ENCODE peak calls at places on chromosomes 12 and 14, in eight cellular contexts. I is mesendoderm; J is body of pancreas; Z is CD8-positive, alpha-beta memory T cell; W is lower lobe of right lung; T is cardiac muscle cell; O is esophagus squamous epithelium; Q is mesenchymal stem cell. H is an unnamed sample.

GRCh38 chr12:132057691-132058090 is 86.4 kb downstream of the DDX51 start:
- DNase-seq in I (no peak), J (no peak), Z (no peak), W (no peak), T (no peak), O (no peak), Q (no peak), H (no peak)

GRCh38 chr12:43241971-43242370 is 310.0 kb downstream of the ADAMTS20 start:
- DNase-seq in I (no peak), J (no peak), Z (no peak), W (no peak), T (no peak), O (no peak), Q (no peak), H (no peak)

GRCh38 chr14:105830171-105830570 is 303.8 kb downstream of the TMEM121 start:
- DNase-seq in I (no peak), J (no peak), Z (no peak), W (no peak), T (no peak), O (no peak), Q (no peak), H (no peak)

GRCh38 chr12:25242981-25243764 is 7.6 kb downstream of the KRAS start:
- DNase-seq in I (peak; percentile 36), J (no peak), Z (no peak), W (no peak), T (no peak), O (no peak), Q (peak; percentile 15), H (no peak)

GRCh38 chr14:75689012-75689411 is 28.0 kb downstream of the TTLL5 start:
- DNase-seq in I (no peak), J (no peak), Z (no peak), W (no peak), T (no peak), O (no peak), Q (peak; percentile 15), H (no peak)

GRCh38 chr14:77580964-77581505 is 35.4 kb downstream of the SPTLC2 start:
- DNase-seq in I (peak; percentile 21), J (no peak), Z (peak; percentile 61), W (no peak), T (no peak), O (no peak), Q (peak; percentile 86), H (no peak)

GRCh38 chr14:53035796-53036195 is 84.9 kb upstream of the FERMT2 start:
- DNase-seq in I (no peak), J (no peak), Z (no peak), W (no peak), T (no peak), O (no peak), Q (no peak), H (no peak)

GRCh38 chr12:120247183-120247582 is 18.3 kb downstream of the PXN start:
- DNase-seq in I (no peak), J (no peak), Z (no peak), W (no peak), T (no peak), O (no peak), Q (no peak), H (no peak)

GRCh38 chr12:40325349-40325960 is 100.7 kb downstream of the LRRK2 start:
- DNase-seq in I (peak; percentile 75), J (no peak), Z (no peak), W (no peak), T (no peak), O (no peak), Q (peak; percentile 14), H (peak; percentile 13)

GRCh38 chr14:101072945-101073597 is 169.5 kb upstream of the RTL1 start:
- DNase-seq in I (peak; percentile 97), J (no peak), Z (no peak), W (no peak), T (peak; percentile 36), O (no peak), Q (peak; percentile 95), H (peak; percentile 25)

GRCh38 chr12:54349031-54349430 is 15.3 kb downstream of the GPR84 start:
- DNase-seq in I (no peak), J (no peak), Z (no peak), W (no peak), T (no peak), O (no peak), Q (no peak), H (no peak)
- H3K4me3 ChIP-seq in I (no peak overlapping the region), J (no peak overlapping the region), Z (no peak overlapping the region), W (no peak overlapping the region), T (no peak overlapping the region), O (no peak overlapping the region), Q (no peak overlapping the region), H (no peak overlapping the region)

GRCh38 chr12:27614386-27614785 is 81.9 kb upstream of the REP15 start:
- DNase-seq in I (no peak), J (no peak), Z (no peak), W (no peak), T (no peak), O (no peak), Q (no peak), H (no peak)

GRCh38 chr12:27618836-27619235 is 77.4 kb upstream of the REP15 start:
- DNase-seq in I (no peak), J (no peak), Z (no peak), W (no peak), T (no peak), O (no peak), Q (peak; percentile 58), H (no peak)

GRCh38 chr12:27615331-27615891 is 80.8 kb upstream of the REP15 start:
- DNase-seq in I (peak; percentile 70), J (no peak), Z (no peak), W (no peak), T (peak; percentile 32), O (no peak), Q (peak; percentile 80), H (no peak)

GRCh38 chr12:27616356-27617150 is 79.7 kb upstream of the REP15 start:
- DNase-seq in I (no peak), J (no peak), Z (no peak), W (no peak), T (no peak), O (no peak), Q (no peak), H (no peak)

DNA sequence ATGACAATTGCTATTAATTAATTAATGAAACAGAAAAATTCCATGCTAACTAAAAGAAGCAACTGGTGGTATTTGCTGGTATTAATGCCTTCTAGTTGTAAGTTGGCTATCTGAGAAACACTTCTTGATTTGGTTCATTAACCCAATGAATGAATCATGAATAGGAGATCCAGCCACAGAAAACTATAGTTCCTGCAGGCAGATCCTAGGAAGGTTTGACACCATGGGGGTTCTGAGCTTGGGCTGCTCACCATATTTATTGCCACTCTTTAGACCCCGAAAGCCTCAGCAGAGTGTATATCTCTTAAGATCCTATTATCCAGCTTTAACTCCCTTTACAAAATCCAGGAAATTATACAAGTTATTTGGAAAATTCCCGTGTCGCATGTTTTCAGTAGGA is 81.4 kb upstream of the REP15 start:
- DNase-seq in I (no peak), J (no peak), Z (no peak), W (no peak), T (no peak), O (no peak), Q (no peak), H (no peak)
- H3K27ac ChIP-seq in I (no peak overlapping the region), J (no peak overlapping the region), Z (no peak overlapping the region), W (no peak overlapping the region), T (no peak overlapping the region), O (no peak overlapping the region), Q (peak overlapping the region; percentile 79), H (no peak overlapping the region)

GRCh38 chr12:69922999-69923398 is 98.0 kb downstream of the MYRFL start:
- DNase-seq in I (no peak), J (no peak), Z (no peak), W (no peak), T (no peak), O (no peak), Q (no peak), H (no peak)

GRCh38 chr12:69925291-69925690 is 100.3 kb downstream of the MYRFL start:
- DNase-seq in I (peak; percentile 68), J (no peak), Z (no peak), W (no peak), T (no peak), O (no peak), Q (no peak), H (no peak)

GRCh38 chr12:69929531-69929930 is 104.5 kb downstream of the MYRFL start:
- DNase-seq in I (no peak), J (no peak), Z (no peak), W (no peak), T (no peak), O (no peak), Q (no peak), H (no peak)

GRCh38 chr12:69929125-69929524 is 104.1 kb downstream of the MYRFL start:
- DNase-seq in I (no peak), J (no peak), Z (no peak), W (no peak), T (no peak), O (no peak), Q (no peak), H (no peak)

DNA sequence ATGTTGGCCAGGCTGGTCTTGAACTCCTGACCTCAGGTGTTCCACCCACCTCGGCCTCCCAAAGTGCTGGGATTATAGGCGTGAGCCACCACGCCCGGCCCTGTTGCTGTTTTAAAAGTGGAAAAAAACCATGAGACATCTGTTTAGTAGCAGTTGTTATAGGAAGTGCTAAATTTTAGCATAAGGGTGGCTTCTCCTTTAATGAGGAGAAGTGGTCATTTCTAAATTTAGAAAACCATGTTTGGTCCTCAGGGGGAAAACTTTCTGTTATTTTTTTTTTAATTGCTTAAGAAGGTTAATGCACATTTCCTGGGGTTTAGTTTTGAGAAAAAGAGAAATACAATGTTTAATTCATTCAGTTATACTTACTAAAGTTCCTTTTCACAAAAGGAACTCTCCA is 102.1 kb downstream of the MYRFL start:
- DNase-seq in I (no peak), J (no peak), Z (no peak), W (no peak), T (no peak), O (no peak), Q (no peak), H (no peak)
- H3K4me3 ChIP-seq in I (no peak overlapping the region), J (no peak overlapping the region), Z (no peak overlapping the region), W (no peak overlapping the region), T (no peak overlapping the region), O (no peak overlapping the region), Q (no peak overlapping the region), H (no peak overlapping the region)

DNA sequence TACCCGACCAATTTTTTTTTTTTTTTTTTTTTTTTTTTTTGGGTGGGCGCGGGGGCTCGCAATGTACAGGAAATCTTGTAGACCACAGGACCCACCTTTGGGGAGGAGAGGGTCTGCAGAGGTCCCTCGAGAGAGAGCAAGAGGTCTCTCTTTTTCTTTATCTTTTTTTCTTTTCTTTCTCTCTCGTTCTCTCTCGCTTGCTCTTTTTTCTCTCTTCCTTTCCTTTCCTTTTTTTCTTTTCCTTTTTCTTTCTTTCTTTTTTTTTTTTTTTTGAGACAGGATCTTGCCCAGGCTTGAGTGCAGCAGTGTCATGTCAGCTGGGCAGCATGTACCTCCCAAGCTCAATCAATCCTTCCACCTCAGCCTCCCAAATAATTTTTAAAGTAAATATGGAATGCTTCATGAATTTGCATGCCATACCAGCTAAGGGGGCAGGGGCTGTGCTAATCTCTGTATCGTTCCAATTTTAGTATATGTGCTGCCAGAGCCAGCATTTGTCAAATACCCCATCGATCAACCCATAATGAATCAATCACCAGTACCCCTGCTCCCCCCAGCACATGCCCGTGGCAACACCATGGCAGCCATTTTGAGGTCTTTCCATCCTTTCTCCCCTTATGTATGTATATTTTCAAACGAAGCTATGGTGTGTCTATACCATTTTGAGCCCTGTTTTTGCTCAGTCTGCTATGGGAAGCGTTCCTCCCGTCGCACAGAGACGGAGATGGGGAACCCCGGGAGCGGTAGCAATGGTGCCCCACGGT is 9.3 kb downstream of the PAPLN start:
- DNase-seq in I (no peak), J (no peak), Z (no peak), W (no peak), T (no peak), O (no peak), Q (no peak), H (no peak)
- H3K27ac ChIP-seq in I (no peak overlapping the region), J (no peak overlapping the region), Z (no peak overlapping the region), W (peak overlapping the region; percentile 21), T (no peak overlapping the region), O (no peak overlapping the region), Q (no peak overlapping the region), H (no peak overlapping the region)